ENCODE peak calls at places on chromosomes 2 and 18, in seven cellular contexts. R is KBM-7, C is HT1080, D is germinal center, E is fibroblast of mammary gland, H is esophagus muscularis mucosa, Q is kidney tubule cell. N is an unnamed sample.

GRCh38 chr2:43032248-43032893 is 194.0 kb downstream of the ZFP36L2 start:
- DNase-seq in R (no peak), C (no peak), D (no peak), E (peak), H (no peak), Q (peak), N (no peak)

GRCh38 chr2:96336873-96337272 is 1.3 kb downstream of the NCAPH start:
- DNase-seq in R (peak), C (no peak), D (no peak), E (no peak), H (no peak), Q (no peak), N (no peak)

GRCh38 chr2:73104933-73105332 is 7.8 kb downstream of the RAB11FIP5 start:
- DNase-seq in R (no peak), C (no peak), D (no peak), E (no peak), H (no peak), Q (no peak), N (no peak)

GRCh38 chr2:211468881-211469280 is 912.5 kb downstream of the CPS1 start:
- DNase-seq in R (no peak), C (no peak), D (no peak), E (no peak), H (no peak), Q (no peak), N (no peak)

GRCh38 chr18:61413388-61413787 is 80.2 kb downstream of the CDH20 start:
- DNase-seq in R (no peak), C (no peak), D (no peak), E (no peak), H (no peak), Q (no peak), N (no peak)

GRCh38 chr2:7031424-7032245 is 114.4 kb downstream of the RNF144A start:
- DNase-seq in R (peak), C (peak), D (no peak), E (peak), H (no peak), Q (peak), N (peak)

GRCh38 chr2:117832905-117833613 is 18.6 kb downstream of the DDX18 start:
- DNase-seq in R (no peak), C (no peak), D (no peak), E (peak), H (no peak), Q (peak), N (no peak)

GRCh38 chr18:79754022-79754761 is 43.5 kb upstream of the KCNG2 start:
- DNase-seq in R (no peak), C (no peak), D (no peak), E (no peak), H (no peak), Q (no peak), N (no peak)

GRCh38 chr2:54456526-54457325 is 599 bp downstream of the SPTBN1 start:
- DNase-seq in R (peak), C (peak), D (peak), E (peak), H (no peak), Q (peak), N (no peak)